ENCODE peak calls at places on chromosomes 4 and X, in eight cellular contexts. W is tibial artery, V is AG10803, X is AG04450, Y is dorsolateral prefrontal cortex, P is H7, J is psoas muscle, Z is coronary artery. F is an unnamed sample.

GRCh38 chr4:1202526-1203378 is 30.4 kb upstream of the SPON2 start:
- DNase-seq in W (no peak), V (no peak), X (no peak), Y (no peak), P (peak; percentile 56), J (no peak), Z (peak; percentile 67), F (peak; percentile 79)

GRCh38 chr4:15416357-15417327 is 11.2 kb upstream of the C1QTNF7 start:
- DNase-seq in W (no peak), V (no peak), X (no peak), Y (no peak), P (no peak), J (no peak), Z (no peak), F (no peak)

GRCh38 chr4:94668724-94669123 is 89.0 kb upstream of the BMPR1B start:
- DNase-seq in W (no peak), V (no peak), X (no peak), Y (no peak), P (no peak), J (no peak), Z (no peak), F (no peak)

GRCh38 chrX:48487362-48487785 is 11.4 kb downstream of the FTSJ1 start:
- DNase-seq in W (no peak), V (peak; percentile 96), X (peak; percentile 37), Y (no peak), P (no peak), J (no peak), Z (no peak), F (no peak)

GRCh38 chrX:69107231-69107739 is 58.0 kb downstream of the PJA1 start:
- DNase-seq in W (no peak), V (no peak), X (no peak), Y (no peak), P (peak; percentile 84), J (no peak), Z (no peak), F (no peak)

GRCh38 chr4:73844352-73844751 is 7.9 kb downstream of the CXCL6 start:
- DNase-seq in W (no peak), V (peak; percentile 65), X (no peak), Y (no peak), P (no peak), J (no peak), Z (no peak), F (no peak)

GRCh38 chr4:15689540-15689939 is 7.9 kb downstream of the FAM200B start:
- DNase-seq in W (no peak), V (no peak), X (no peak), Y (no peak), P (no peak), J (no peak), Z (no peak), F (peak; percentile 51)

GRCh38 chr4:73589887-73590801 is 30.1 kb downstream of the RASSF6 start:
- DNase-seq in W (no peak), V (no peak), X (no peak), Y (no peak), P (no peak), J (no peak), Z (no peak), F (no peak)

GRCh38 chr4:87451537-87451936 is 29.2 kb downstream of the NUDT9 start:
- DNase-seq in W (no peak), V (no peak), X (no peak), Y (no peak), P (no peak), J (no peak), Z (no peak), F (no peak)

GRCh38 chr4:159516556-159516955 is 413.7 kb downstream of the RAPGEF2 start:
- DNase-seq in W (no peak), V (no peak), X (no peak), Y (no peak), P (no peak), J (no peak), Z (no peak), F (no peak)

GRCh38 chrX:357035-357692 is 29.5 kb downstream of the PPP2R3B start:
- DNase-seq in W (no peak), V (no peak), X (no peak), Y (no peak), P (no peak), J (peak; percentile 34), Z (no peak), F (peak; percentile 33)

GRCh38 chr4:40214661-40215418 is 18.0 kb downstream of the RHOH start:
- DNase-seq in W (no peak), V (peak; percentile 8), X (no peak), Y (no peak), P (no peak), J (no peak), Z (no peak), F (no peak)

GRCh38 chrX:5730561-5730960 is 498.1 kb downstream of the NLGN4X start:
- DNase-seq in W (no peak), V (peak; percentile 1), X (no peak), Y (no peak), P (no peak), J (no peak), Z (no peak), F (no peak)

GRCh38 chrX:16997313-16997712 is 50.9 kb downstream of the REPS2 start:
- DNase-seq in W (no peak), V (no peak), X (no peak), Y (no peak), P (no peak), J (no peak), Z (no peak), F (no peak)

GRCh38 chr4:186587416-186588018 is 32.1 kb upstream of the MTNR1A start:
- DNase-seq in W (peak; percentile 84), V (peak; percentile 58), X (peak; percentile 36), Y (peak; percentile 76), P (peak; percentile 65), J (peak; percentile 75), Z (no peak), F (peak; percentile 57)

GRCh38 chr4:38672247-38673071 is 8.5 kb downstream of the KLF3 start:
- DNase-seq in W (no peak), V (no peak), X (no peak), Y (no peak), P (peak; percentile 43), J (no peak), Z (no peak), F (no peak)

GRCh38 chr4:5808081-5808741 is 84.7 kb downstream of the CRMP1 start:
- DNase-seq in W (no peak), V (peak; percentile 34), X (no peak), Y (no peak), P (no peak), J (no peak), Z (no peak), F (no peak)

GRCh38 chr4:106695846-106696245 is 327.3 kb upstream of the GIMD1 start:
- DNase-seq in W (no peak), V (peak; percentile 38), X (no peak), Y (no peak), P (no peak), J (no peak), Z (no peak), F (no peak)

GRCh38 chrX:2848806-2849420 is 20.2 kb downstream of the GYG2 start:
- DNase-seq in W (no peak), V (peak; percentile 73), X (no peak), Y (no peak), P (no peak), J (no peak), Z (no peak), F (no peak)

GRCh38 chr4:28973591-28974350 is 1746.4 kb upstream of the PCDH7 start:
- DNase-seq in W (no peak), V (no peak), X (peak; percentile 2), Y (no peak), P (no peak), J (no peak), Z (no peak), F (no peak)

GRCh38 chrX:107764845-107765608 is 10.6 kb downstream of the TSC22D3 start:
- DNase-seq in W (no peak), V (no peak), X (no peak), Y (no peak), P (no peak), J (no peak), Z (no peak), F (no peak)

DNA sequence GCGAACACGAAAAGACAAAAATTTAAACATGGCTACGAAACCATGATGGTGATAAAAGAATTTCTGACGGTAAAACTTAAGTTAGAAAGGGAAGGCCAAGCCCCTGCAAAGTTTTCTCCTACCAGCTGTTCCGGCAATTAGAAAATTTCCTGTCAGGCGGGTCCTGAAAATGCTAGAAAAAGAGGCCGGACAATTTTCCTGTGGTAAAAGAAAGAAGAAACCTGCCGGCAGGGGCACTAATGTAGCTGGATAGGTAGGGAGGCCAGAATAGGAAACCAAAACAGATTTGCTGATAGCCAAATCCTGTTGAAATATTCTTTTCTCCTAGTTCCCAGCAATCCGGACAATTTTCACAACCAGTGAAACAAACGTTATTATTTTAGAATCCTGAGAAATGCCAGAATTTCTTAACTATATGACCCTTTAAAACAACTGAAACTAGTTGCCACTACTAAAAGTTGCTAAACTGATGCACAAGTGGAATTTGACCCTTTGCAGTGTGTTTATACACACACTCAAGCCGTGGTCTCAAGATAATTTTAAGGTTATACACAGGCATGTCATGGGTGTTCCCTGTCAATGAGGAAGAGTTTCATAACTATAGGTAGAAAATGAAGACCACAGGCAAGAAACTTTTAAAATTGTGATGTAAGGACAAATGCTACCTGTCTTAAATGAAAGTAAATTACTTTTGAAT is 47.8 kb downstream of the RPS6KA3 start:
- DNase-seq in W (peak; percentile 29), V (no peak), X (no peak), Y (no peak), P (no peak), J (no peak), Z (no peak), F (no peak)
- H3K4me3 ChIP-seq in W (no peak overlapping the region), V (no peak overlapping the region), X (no peak overlapping the region), Y (no peak overlapping the region), P (no peak overlapping the region), J (peak overlapping the region; percentile 53), Z (no peak overlapping the region), F (no peak overlapping the region)

GRCh38 chrX:154541896-154542722 is 4.5 kb downstream of the G6PD start:
- DNase-seq in W (peak; percentile 88), V (peak; percentile 85), X (peak; percentile 87), Y (peak; percentile 32), P (no peak), J (peak; percentile 85), Z (peak; percentile 93), F (peak; percentile 81)
- H3K4me3 ChIP-seq in W (peak overlapping the region; percentile 25), V (no peak overlapping the region), X (peak overlapping the region; percentile 4), Y (no peak overlapping the region), P (no peak overlapping the region), J (peak overlapping the region; percentile 16), Z (peak overlapping the region; percentile 33), F (peak overlapping the region; percentile 21)

DNA sequence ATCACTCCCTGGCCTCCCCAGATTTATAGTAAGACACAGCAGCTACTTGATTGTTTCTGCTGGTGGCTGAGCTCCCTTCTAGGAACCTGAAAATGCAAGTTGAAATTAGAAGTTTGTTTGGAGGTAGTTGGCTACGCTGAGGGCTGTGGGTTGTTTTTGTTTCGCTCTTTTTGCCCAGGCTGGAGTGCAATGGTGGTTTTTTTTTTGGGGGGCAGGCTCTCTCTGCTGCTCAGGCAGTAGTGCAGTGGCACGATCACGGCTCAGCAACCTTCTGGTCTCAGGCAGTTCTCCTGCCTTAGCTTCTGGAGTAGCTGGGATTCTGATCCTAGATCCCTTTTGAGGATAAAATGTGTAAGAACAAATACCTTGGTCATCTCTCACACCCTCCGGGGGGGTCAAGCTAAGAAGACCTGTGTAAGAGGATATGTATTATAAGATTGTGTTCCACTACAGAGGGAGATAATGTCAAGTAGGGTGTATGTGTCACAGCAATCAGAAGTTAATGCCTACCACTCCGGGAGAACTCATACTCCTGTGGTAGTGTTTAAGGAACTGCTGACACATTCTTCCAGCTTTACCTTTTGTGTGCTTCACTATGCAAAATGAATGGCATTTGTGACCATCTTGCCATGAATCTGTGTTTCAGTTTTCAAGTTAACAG is 9.7 kb downstream of the JADE1 start:
- DNase-seq in W (no peak), V (no peak), X (no peak), Y (no peak), P (no peak), J (no peak), Z (no peak), F (no peak)
- H3K4me3 ChIP-seq in W (no peak overlapping the region), V (no peak overlapping the region), X (no peak overlapping the region), Y (no peak overlapping the region), P (no peak overlapping the region), J (no peak overlapping the region), Z (no peak overlapping the region), F (no peak overlapping the region)

GRCh38 chr4:2817701-2818350 is 24.9 kb downstream of the SH3BP2 start:
- DNase-seq in W (no peak), V (no peak), X (no peak), Y (no peak), P (peak; percentile 99), J (peak; percentile 53), Z (no peak), F (no peak)
- H3K4me3 ChIP-seq in W (peak overlapping the region; percentile 65), V (peak overlapping the region; percentile 54), X (peak overlapping the region; percentile 66), Y (peak overlapping the region; percentile 47), P (peak overlapping the region; percentile 77), J (peak overlapping the region; percentile 70), Z (peak overlapping the region; percentile 79), F (peak overlapping the region; percentile 56)

F was measured in upper lobe of left lung.